ENCODE peak calls at places on chromosomes 4 and X, in eight cellular contexts. W is testis, D is colonic mucosa, J is choroid plexus epithelial cell, B is transverse colon, F is sigmoid colon, O is BJ, R is lower leg skin. Z is an unnamed sample.

GRCh38 chrX:71106427-71106826 is at the start of gene CXorf65:
- DNase-seq in O (no peak), D (no peak), J (no peak), W (no peak), F (no peak), R (no peak), B (no peak), Z (no peak)

GRCh38 chr4:115790812-115791211 is 677.4 kb upstream of the NDST4 start:
- DNase-seq in B (no peak), J (no peak), O (no peak), F (no peak), R (no peak), W (no peak), D (no peak), Z (no peak)

GRCh38 chrX:154486052-154486395 is 391 bp downstream of the UBL4A start:
- DNase-seq in B (peak), J (no peak), F (peak), O (no peak), D (peak), W (peak), R (no peak), Z (no peak)

GRCh38 chr4:146488495-146489174 is 33.1 kb downstream of the SLC10A7 start:
- DNase-seq in J (peak), B (no peak), F (no peak), O (no peak), R (no peak), D (no peak), W (no peak), Z (no peak)

GRCh38 chrX:20060961-20061868 is 55.5 kb downstream of the MAP7D2 start:
- DNase-seq in R (peak), F (no peak), D (no peak), B (peak), J (no peak), O (no peak), W (no peak), Z (no peak)

GRCh38 chrX:2387614-2388239 is 113.0 kb downstream of the DHRSX start:
- DNase-seq in D (no peak), W (no peak), F (no peak), R (no peak), O (no peak), J (peak), B (no peak), Z (no peak)

GRCh38 chr4:83876047-83876446 is 340.1 kb downstream of the GPAT3 start:
- DNase-seq in O (no peak), W (no peak), D (no peak), R (no peak), F (no peak), B (no peak), J (peak), Z (no peak)

GRCh38 chr4:54495641-54496040 is 162.1 kb upstream of the KIT start:
- DNase-seq in F (no peak), B (no peak), R (no peak), W (no peak), J (no peak), O (no peak), D (no peak), Z (no peak)

DNA sequence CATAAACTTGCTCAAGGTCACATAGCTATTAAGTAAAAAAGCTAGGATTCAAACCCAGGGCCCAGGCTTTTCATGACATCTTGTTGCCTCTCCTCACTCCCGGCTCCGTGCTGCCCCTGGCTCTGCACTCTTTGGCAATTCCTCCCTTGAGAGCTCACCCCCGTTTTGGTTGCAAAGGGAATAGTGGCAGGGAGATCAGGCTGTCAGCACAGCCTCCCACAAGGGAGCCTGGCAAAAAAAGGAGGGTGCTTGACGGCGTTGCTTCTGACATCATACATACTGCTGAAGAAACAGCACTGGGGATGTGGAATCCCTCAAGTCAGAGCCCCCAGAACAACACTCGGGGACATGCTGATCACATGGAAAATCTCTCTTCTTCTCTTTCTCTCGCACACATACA is 20.5 kb downstream of the IQSEC2 start:
- DNase-seq in D (no peak), F (peak), W (no peak), B (no peak), R (no peak), J (no peak), O (no peak), Z (no peak)
- H3K4me3 ChIP-seq in D (no peak), F (no peak), W (no peak), B (no peak), R (no peak), J (no peak), O (no peak), Z (no peak)

DNA sequence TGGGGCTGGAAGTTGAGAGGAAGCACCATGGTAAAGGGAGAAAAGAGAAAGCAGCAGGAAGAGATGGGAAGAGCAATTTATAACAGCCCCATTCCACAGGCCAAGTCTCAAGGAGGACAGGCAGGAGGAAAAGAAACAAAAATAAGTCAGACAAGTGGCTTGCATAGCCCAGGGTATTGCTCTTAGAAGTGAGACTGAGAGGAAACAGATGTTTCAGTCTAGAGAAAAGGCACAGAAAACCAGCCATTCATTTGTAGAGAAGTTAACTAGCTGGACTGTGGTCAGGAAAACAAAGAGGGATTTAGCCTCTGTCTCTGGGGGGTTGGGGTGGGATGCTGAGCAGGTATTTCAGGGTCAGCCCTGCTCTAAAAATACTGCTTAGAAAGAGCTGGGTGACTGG is 175.0 kb upstream of the ARHGEF9 start:
- DNase-seq in F (no peak), W (no peak), R (no peak), B (no peak), D (no peak), O (no peak), J (no peak), Z (no peak)
- TF ChIP-seq CTCF in F (no peak), W (no peak), R (no peak), B (no peak), D (no peak), O (no peak), J (no peak), Z (no peak)

DNA sequence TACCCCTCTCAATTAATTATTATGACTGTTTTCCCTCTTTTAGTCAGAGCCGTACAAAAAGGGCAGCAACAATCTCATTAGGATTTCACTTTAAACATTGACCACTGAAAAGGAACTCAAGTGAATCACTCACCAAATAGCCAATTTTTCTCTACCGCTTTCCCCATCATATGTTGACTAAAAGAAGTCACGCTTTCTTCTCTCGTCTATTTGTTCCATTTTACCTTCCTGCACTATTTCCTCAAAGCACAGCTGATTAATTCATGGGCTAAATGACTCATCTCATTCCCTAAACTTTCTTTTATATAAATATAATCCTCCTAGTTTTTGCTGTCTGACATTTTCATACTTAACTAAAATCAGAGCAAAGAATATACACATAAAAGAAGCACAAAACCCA is 8.2 kb downstream of the MID1 start:
- DNase-seq in W (no peak), F (no peak), B (no peak), J (peak), O (peak), D (no peak), R (no peak), Z (no peak)
- H3K4me3 ChIP-seq in W (no peak), F (no peak), B (no peak), J (no peak), O (no peak), D (no peak), R (no peak), Z (no peak)

DNA sequence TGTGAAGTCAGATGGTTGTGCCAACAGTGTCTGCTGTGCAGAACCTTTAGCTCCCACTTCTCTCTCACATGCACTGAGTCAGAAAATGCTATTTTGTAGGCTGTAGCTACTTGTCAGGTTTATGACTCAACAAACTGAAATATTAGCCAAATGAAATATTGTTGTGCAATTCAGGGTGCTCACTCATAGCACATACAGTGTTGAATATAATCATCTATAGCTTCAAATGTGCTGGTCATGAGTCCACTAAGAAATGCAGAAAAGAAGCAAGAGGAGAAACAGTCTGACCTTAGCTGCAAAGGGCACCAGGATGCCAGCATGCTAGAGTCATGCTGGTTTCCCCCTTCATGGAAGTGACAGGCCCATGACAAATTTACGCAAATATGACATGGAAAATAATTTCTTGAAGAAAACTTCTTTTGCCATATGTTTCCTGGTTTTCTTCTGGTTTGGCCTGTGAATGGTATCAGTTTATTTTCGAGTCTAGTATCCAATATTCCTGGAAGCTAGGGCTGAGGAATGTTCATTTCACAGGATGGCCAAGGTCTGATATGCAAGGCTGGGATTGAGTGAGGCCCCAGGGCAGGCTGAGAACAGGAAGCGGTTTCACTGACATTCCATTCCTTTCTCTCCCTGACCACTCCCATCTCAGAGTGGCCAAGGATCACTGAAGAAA is 10.3 kb upstream of the CXCL2 start:
- DNase-seq in R (no peak), O (peak), W (no peak), F (no peak), J (peak), D (peak), B (peak), Z (peak)
- TF ChIP-seq CTCF in R (no peak), O (no peak), W (no peak), F (no peak), J (no peak), D (no peak), B (no peak), Z (no peak)

GRCh38 chrX:47215291-47215900 is 3.1 kb upstream of the CDK16 start:
- DNase-seq in D (no peak), J (no peak), W (no peak), F (no peak), R (peak), B (no peak), O (no peak), Z (no peak)

GRCh38 chrX:47217852-47218279 is 615 bp upstream of the CDK16 start:
- DNase-seq in J (peak), W (peak), D (peak), O (peak), R (peak), F (peak), B (peak), Z (peak)

GRCh38 chrX:47214435-47215077 is 3.9 kb upstream of the CDK16 start:
- DNase-seq in F (no peak), W (no peak), R (peak), D (no peak), J (no peak), B (no peak), O (no peak), Z (no peak)

GRCh38 chrX:47217121-47217851 is 1.2 kb upstream of the CDK16 start:
- DNase-seq in F (peak), J (peak), W (no peak), B (no peak), R (peak), O (no peak), D (peak), Z (peak)

GRCh38 chrX:47216393-47216925 is 2.0 kb upstream of the CDK16 start:
- DNase-seq in J (no peak), O (no peak), W (no peak), D (no peak), B (no peak), F (no peak), R (peak), Z (no peak)
- H3K4me3 ChIP-seq in J (no peak), O (no peak), W (no peak), D (no peak), B (no peak), F (no peak), R (no peak), Z (no peak)

GRCh38 chr4:131644619-131645018 is 1504.5 kb upstream of the PCDH10 start:
- DNase-seq in W (peak), R (no peak), F (no peak), D (no peak), J (peak), B (no peak), O (no peak), Z (no peak)
- TF ChIP-seq CTCF in W (no peak), R (no peak), F (no peak), D (no peak), J (peak), B (no peak), O (peak), Z (no peak)

DNA sequence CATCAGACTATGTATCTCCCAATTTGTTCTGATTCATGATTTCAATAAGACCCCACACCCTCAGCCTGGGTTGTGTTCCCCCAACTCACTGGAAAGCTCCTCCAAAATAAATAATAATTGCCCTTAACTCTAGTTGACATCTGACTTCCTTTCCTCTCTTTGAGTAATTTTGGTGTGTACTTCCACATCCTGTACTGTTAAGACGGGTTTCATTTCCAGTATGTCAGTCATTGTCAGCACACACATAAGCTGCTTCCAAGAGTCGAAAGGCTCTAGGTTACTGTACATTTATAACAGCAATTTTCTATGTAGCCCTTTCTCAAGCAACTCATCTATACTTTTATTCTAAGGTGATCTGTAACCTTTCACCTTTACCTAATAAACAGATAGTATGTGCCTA is 52.1 kb upstream of the C1QTNF7 start:
- DNase-seq in J (peak), W (no peak), D (no peak), F (no peak), O (no peak), B (no peak), R (no peak), Z (no peak)
- H3K4me3 ChIP-seq in J (peak), W (no peak), D (no peak), F (no peak), O (no peak), B (no peak), R (no peak), Z (peak)

DNA sequence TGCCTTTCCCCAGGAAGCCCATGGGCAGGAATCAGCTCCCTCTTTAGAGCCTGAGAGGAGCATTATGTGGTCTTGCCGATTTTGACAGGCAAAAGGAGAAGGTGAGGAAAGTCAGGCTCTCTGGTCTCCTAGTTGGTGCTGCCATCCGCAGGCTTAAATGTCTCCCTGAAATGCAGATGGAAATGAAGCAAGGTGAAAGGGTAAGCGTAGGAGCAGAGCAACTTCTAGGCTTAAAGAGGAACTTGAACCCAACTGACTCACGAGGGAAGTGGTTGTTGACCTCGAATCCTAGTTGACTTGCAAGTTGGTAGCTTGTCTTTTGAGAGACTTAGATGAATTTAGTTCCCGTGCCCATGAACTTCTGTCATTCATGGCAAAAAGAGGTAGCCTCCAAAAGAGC is 205.9 kb downstream of the PTTG2 start:
- DNase-seq in R (no peak), W (no peak), J (no peak), D (no peak), O (no peak), B (no peak), F (no peak), Z (no peak)
- TF ChIP-seq CTCF in R (no peak), W (no peak), J (peak), D (no peak), O (no peak), B (no peak), F (no peak), Z (no peak)

GRCh38 chr4:35710343-35710742 is 534.0 kb downstream of the ARAP2 start:
- DNase-seq in J (no peak), D (no peak), F (no peak), W (no peak), R (no peak), B (no peak), O (no peak), Z (no peak)

GRCh38 chr4:35709080-35709479 is 535.2 kb downstream of the ARAP2 start:
- DNase-seq in J (no peak), O (no peak), W (no peak), R (no peak), F (no peak), D (no peak), B (no peak), Z (no peak)

DNA sequence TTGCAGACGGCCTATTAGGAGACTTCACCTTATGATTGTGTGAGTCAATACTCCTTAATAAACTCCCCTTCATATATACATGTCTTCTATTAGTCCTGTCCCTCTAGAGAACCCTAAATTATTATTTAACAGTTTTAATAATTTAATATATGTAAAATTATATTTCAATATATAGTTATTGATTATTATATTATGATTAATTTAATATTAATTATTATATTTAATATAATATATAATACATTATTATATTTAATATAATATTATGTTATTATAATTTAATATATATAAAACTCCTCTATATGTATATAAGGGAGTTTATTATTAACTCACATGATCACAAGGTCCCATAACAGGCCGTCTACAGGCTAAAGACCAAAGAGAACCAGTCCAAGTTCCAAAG is 533.2 kb downstream of the ARAP2 start:
- DNase-seq in D (no peak), B (no peak), O (no peak), F (no peak), W (no peak), J (no peak), R (no peak), Z (no peak)
- H3K4me3 ChIP-seq in D (no peak), B (no peak), O (no peak), F (no peak), W (no peak), J (no peak), R (no peak), Z (no peak)

GRCh38 chrX:103628386-103629290 is at the start of gene TCEAL1:
- DNase-seq in J (peak), R (peak), F (peak), O (no peak), D (peak), W (peak), B (peak), Z (peak)

GRCh38 chrX:103626855-103627254 is 1.9 kb upstream of the TCEAL1 start:
- DNase-seq in W (no peak), D (no peak), R (no peak), O (no peak), J (no peak), B (no peak), F (no peak), Z (no peak)

GRCh38 chrX:103630171-103630511 is 1.4 kb downstream of the TCEAL1 start:
- DNase-seq in W (no peak), O (no peak), J (no peak), B (no peak), F (no peak), D (no peak), R (no peak), Z (no peak)

GRCh38 chrX:103631145-103631544 is 2.4 kb downstream of the TCEAL1 start:
- DNase-seq in B (no peak), F (no peak), R (no peak), D (no peak), W (no peak), O (no peak), J (no peak), Z (no peak)

GRCh38 chrX:103629295-103630170 is 758 bp downstream of the TCEAL1 start:
- DNase-seq in R (peak), J (peak), F (peak), D (peak), B (peak), W (peak), O (no peak), Z (peak)
- TF ChIP-seq CTCF in R (no peak), J (peak), F (peak), D (peak), B (peak), W (peak), O (peak), Z (peak)